ENCODE peak calls at places on chromosome 2, in five cellular contexts. B is astrocyte of the spinal cord, P is brain microvascular endothelial cell, Y is nephron progenitor cell, G is fibroblast of pulmonary artery. T is an unnamed sample.

GRCh38 chr2:178449700-178450573 is 1.0 kb downstream of the PRKRA start:
- DNase-seq in B (peak), P (no peak), Y (no peak), G (no peak), T (no peak)

GRCh38 chr2:237581751-237582746 is 8.5 kb downstream of the RAB17 start:
- DNase-seq in B (peak), P (peak), Y (peak), G (peak), T (peak)

GRCh38 chr2:204234879-204235278 is 298.3 kb downstream of the ICOS start:
- DNase-seq in B (peak), P (peak), Y (no peak), G (peak), T (no peak)

GRCh38 chr2:152826880-152827279 is 108.5 kb downstream of the ARL6IP6 start:
- DNase-seq in B (peak), P (no peak), Y (no peak), G (peak), T (no peak)

GRCh38 chr2:27431395-27431794 is 3.0 kb downstream of the NRBP1 start:
- DNase-seq in B (no peak), P (peak), Y (no peak), G (peak), T (no peak)

GRCh38 chr2:239964399-239965185 is 60.5 kb downstream of the NDUFA10 start:
- DNase-seq in B (no peak), P (no peak), Y (no peak), G (no peak), T (no peak)

GRCh38 chr2:95278637-95279225 is 4.5 kb downstream of the PROM2 start:
- DNase-seq in B (no peak), P (no peak), Y (no peak), G (no peak), T (no peak)

GRCh38 chr2:173752152-173752551 is 213.0 kb downstream of the SP3 start:
- DNase-seq in B (no peak), P (no peak), Y (no peak), G (peak), T (no peak)

GRCh38 chr2:30425326-30425725 is 21.7 kb upstream of the LCLAT1 start:
- DNase-seq in B (peak), P (no peak), Y (no peak), G (no peak), T (no peak)

GRCh38 chr2:119727493-119727892 is 32.2 kb upstream of the PTPN4 start:
- DNase-seq in B (no peak), P (no peak), Y (no peak), G (no peak), T (no peak)

GRCh38 chr2:2582998-2583545 is 252.0 kb upstream of the MYT1L start:
- DNase-seq in B (no peak), P (no peak), Y (no peak), G (no peak), T (no peak)

GRCh38 chr2:156918410-156918809 is 339.1 kb upstream of the GALNT5 start:
- DNase-seq in B (peak), P (no peak), Y (no peak), G (peak), T (no peak)

GRCh38 chr2:219605607-219605954 is 7.9 kb downstream of the STK11IP start:
- DNase-seq in B (no peak), P (no peak), Y (no peak), G (no peak), T (no peak)

GRCh38 chr2:101802329-101802728 is 104.8 kb downstream of the MAP4K4 start:
- DNase-seq in B (no peak), P (no peak), Y (no peak), G (no peak), T (no peak)

GRCh38 chr2:95350320-95351079 is 52.0 kb upstream of the FAHD2A start:
- DNase-seq in B (no peak), P (no peak), Y (no peak), G (no peak), T (no peak)

GRCh38 chr2:204871246-204871953 is 326.1 kb downstream of the PARD3B start:
- DNase-seq in B (peak), P (no peak), Y (no peak), G (peak), T (no peak)

GRCh38 chr2:29920631-29921559 is 491 bp downstream of the ALK start:
- DNase-seq in B (peak), P (no peak), Y (peak), G (no peak), T (peak)

GRCh38 chr2:73856214-73856613 is 27.5 kb downstream of the STAMBP start:
- DNase-seq in B (peak), P (peak), Y (no peak), G (peak), T (no peak)

GRCh38 chr2:174688079-174688478 is 76.2 kb downstream of the CHRNA1 start:
- DNase-seq in B (peak), P (no peak), Y (no peak), G (peak), T (no peak)

GRCh38 chr2:73718851-73719621 is 18.1 kb downstream of the TPRKB start:
- DNase-seq in B (no peak), P (no peak), Y (no peak), G (no peak), T (no peak)

GRCh38 chr2:104408266-104408665 is 445.6 kb upstream of the POU3F3 start:
- DNase-seq in B (peak), P (no peak), Y (peak), G (no peak), T (no peak)

GRCh38 chr2:191249131-191249813 is 4.1 kb downstream of the MYO1B start:
- DNase-seq in B (no peak), P (no peak), Y (no peak), G (peak), T (no peak)

GRCh38 chr2:26251893-26252292 is 7.2 kb downstream of the HADHB start:
- DNase-seq in B (no peak), P (no peak), Y (no peak), G (peak), T (no peak)

GRCh38 chr2:240433973-240434727 is 1.3 kb upstream of the GPC1 start:
- DNase-seq in B (peak), P (peak), Y (peak), G (peak), T (peak)

GRCh38 chr2:109435866-109436634 is 177.7 kb downstream of the SEPTIN10 start:
- DNase-seq in B (peak), P (peak), Y (no peak), G (peak), T (no peak)

GRCh38 chr2:57720728-57721627 is 325.6 kb upstream of the VRK2 start:
- DNase-seq in B (peak), P (peak), Y (peak), G (peak), T (peak)

GRCh38 chr2:64023485-64024258 is 4.4 kb upstream of the VPS54 start:
- DNase-seq in B (no peak), P (no peak), Y (no peak), G (no peak), T (no peak)

GRCh38 chr2:16613475-16613874 is 52.2 kb downstream of the CYRIA start:
- DNase-seq in B (peak), P (no peak), Y (no peak), G (peak), T (no peak)
- TF ChIP-seq CTCF in B (peak), P (peak), Y (peak), G (peak), T (peak)

GRCh38 chr2:179886-180285 is 83.9 kb downstream of the SH3YL1 start:
- DNase-seq in B (no peak), P (no peak), Y (no peak), G (no peak), T (no peak)
- TF ChIP-seq CTCF in B (no peak), P (no peak), Y (no peak), G (no peak), T (no peak)

DNA sequence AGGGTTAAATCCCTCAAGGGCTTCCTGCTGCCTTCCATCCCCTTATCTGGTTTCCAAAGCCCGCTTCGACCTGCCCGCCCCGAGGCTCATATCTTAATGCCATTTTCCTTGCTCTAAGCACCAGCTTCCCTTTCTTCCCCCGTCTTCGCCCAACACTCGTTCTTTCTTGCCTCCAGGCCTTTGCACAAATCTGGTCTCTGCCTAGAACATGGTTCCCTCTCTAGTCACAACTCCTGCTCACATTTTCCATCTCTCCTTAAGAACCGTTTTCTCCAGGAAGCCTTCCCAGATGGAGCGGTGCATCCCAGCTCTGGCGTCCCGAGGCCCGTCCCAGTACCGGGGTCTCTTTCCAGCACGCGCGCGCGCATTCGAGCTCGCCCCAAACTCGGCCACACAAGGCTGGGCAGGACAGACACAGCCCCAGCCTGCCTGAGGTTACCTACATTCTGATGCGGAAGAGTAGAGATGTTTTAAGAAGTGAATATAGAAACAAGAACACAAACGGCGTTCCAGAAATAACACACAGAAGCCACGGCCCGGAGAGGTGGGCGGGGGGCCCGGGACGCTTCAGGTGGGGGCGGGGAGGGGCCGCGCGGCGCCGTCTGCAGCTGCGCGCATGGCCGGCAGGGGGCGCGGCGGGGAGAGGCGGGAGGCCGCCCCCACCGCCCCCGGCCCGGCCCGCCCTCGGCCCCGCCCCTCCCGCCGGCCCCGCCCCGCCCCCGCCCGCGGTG is at the start of gene DGKD:
- DNase-seq in B (peak), P (no peak), Y (peak), G (peak), T (peak)
- TF ChIP-seq CTCF in B (peak), P (peak), Y (no peak), G (no peak), T (peak)

GRCh38 chr2:88903744-88904353 is 212.4 kb downstream of the RPIA start:
- DNase-seq in B (peak), P (peak), Y (no peak), G (peak), T (peak)
- TF ChIP-seq CTCF in B (peak), P (peak), Y (no peak), G (peak), T (peak)